ENCODE peak calls at places on chromosome 16, in ten cellular contexts. V is Peyer's patch, F is neural progenitor cell, A is endodermal cell, E is upper lobe of right lung, C is tibial artery, R is PC-3, D is IMR-90, N is right atrium auricular region, W is transverse colon. L is an unnamed sample.

GRCh38 chr16:21156767-21157467 is 1.6 kb upstream of the LDAF1 start:
- DNase-seq in D (peak; percentile 83), R (peak; percentile 77), E (no peak), W (peak; percentile 30), A (peak; percentile 82), C (no peak), N (no peak), V (no peak), F (peak; percentile 75), L (peak; percentile 73)

GRCh38 chr16:75096730-75097129 is 19.9 kb downstream of the LDHD start:
- DNase-seq in N (no peak), D (no peak), A (peak; percentile 91), V (no peak), W (peak; percentile 44), R (peak; percentile 90), E (peak; percentile 77), C (no peak), F (peak; percentile 47), L (no peak)

GRCh38 chr16:72739577-72739976 is 308.4 kb downstream of the ZFHX3 start:
- DNase-seq in C (no peak), E (no peak), D (peak; percentile 56), W (no peak), V (no peak), A (no peak), F (no peak), R (peak; percentile 38), N (no peak), L (peak; percentile 28)

GRCh38 chr16:31471875-31472558 is at the start of gene TGFB1I1:
- DNase-seq in F (peak; percentile 29), D (peak; percentile 80), E (no peak), N (peak; percentile 74), V (no peak), W (peak; percentile 68), A (peak; percentile 83), R (peak; percentile 8), C (peak; percentile 92), L (no peak)

GRCh38 chr16:53781023-53781605 is 77.2 kb downstream of the FTO start:
- DNase-seq in E (no peak), R (peak; percentile 71), A (no peak), W (no peak), V (no peak), D (peak; percentile 67), N (no peak), F (no peak), C (no peak), L (no peak)

GRCh38 chr16:24538756-24539294 is 541 bp upstream of the RBBP6 start:
- DNase-seq in A (no peak), F (no peak), E (no peak), W (no peak), N (peak; percentile 70), D (no peak), C (no peak), R (peak; percentile 63), V (no peak), L (no peak)

GRCh38 chr16:86676216-86676800 is 98.0 kb downstream of the FOXL1 start:
- DNase-seq in C (no peak), R (peak; percentile 57), V (no peak), A (no peak), E (no peak), N (no peak), D (peak; percentile 80), W (no peak), F (no peak), L (peak; percentile 88)

GRCh38 chr16:12228607-12229499 is 252.3 kb downstream of the SNX29 start:
- DNase-seq in D (peak; percentile 71), V (no peak), E (no peak), F (peak; percentile 74), N (peak; percentile 61), A (peak; percentile 91), R (peak; percentile 61), W (peak; percentile 80), C (no peak), L (peak; percentile 38)

GRCh38 chr16:4401094-4401501 is 15.3 kb downstream of the CORO7 start:
- DNase-seq in C (no peak), V (no peak), D (no peak), A (no peak), N (no peak), R (no peak), W (no peak), E (no peak), F (peak; percentile 1), L (no peak)

GRCh38 chr16:72537684-72538083 is 365.7 kb upstream of the PMFBP1 start:
- DNase-seq in W (no peak), V (no peak), D (peak; percentile 56), N (no peak), R (peak; percentile 37), F (no peak), C (no peak), A (no peak), E (no peak), L (peak; percentile 13)

GRCh38 chr16:66416136-66416535 is 11.0 kb upstream of the BEAN1 start:
- DNase-seq in W (no peak), E (no peak), D (no peak), A (no peak), V (no peak), R (peak; percentile 7), C (no peak), N (peak; percentile 1), F (no peak), L (no peak)

GRCh38 chr16:53611151-53611802 is 92.4 kb downstream of the RPGRIP1L start:
- DNase-seq in F (no peak), N (no peak), W (no peak), R (no peak), E (no peak), A (peak; percentile 71), V (no peak), D (no peak), C (no peak), L (no peak)

GRCh38 chr16:57379579-57379978 is 7.3 kb downstream of the CX3CL1 start:
- DNase-seq in W (no peak), D (no peak), R (no peak), A (no peak), N (no peak), E (no peak), V (no peak), F (no peak), C (no peak), L (no peak)

GRCh38 chr16:11624645-11625607 is 38.2 kb upstream of the LITAF start:
- DNase-seq in R (no peak), N (no peak), A (no peak), W (no peak), C (no peak), E (no peak), F (no peak), D (no peak), V (no peak), L (no peak)

GRCh38 chr16:89864421-89864820 is 9.0 kb upstream of the TCF25 start:
- DNase-seq in C (no peak), E (no peak), R (peak; percentile 59), W (no peak), V (no peak), A (no peak), D (peak; percentile 13), F (no peak), N (no peak), L (no peak)

GRCh38 chr16:77696149-77696548 is 26.2 kb upstream of the NUDT7 start:
- DNase-seq in W (no peak), V (no peak), C (no peak), R (no peak), A (no peak), F (peak; percentile 25), E (no peak), N (no peak), D (no peak), L (no peak)

GRCh38 chr16:81543571-81543970 is 99.0 kb downstream of the CMIP start:
- DNase-seq in D (peak; percentile 49), V (no peak), E (no peak), C (no peak), F (no peak), R (no peak), N (no peak), A (no peak), W (no peak), L (no peak)
- H3K4me1 ChIP-seq in D (peaks cover 28% of the 10 kb centered on the region), V (no peaks in the 10 kb centered on the region), E (peaks cover 65% of the 10 kb centered on the region), C (peaks cover 2% of the 10 kb centered on the region), F (peaks cover 17% of the 10 kb centered on the region), R (peaks cover 24% of the 10 kb centered on the region), N (no peaks in the 10 kb centered on the region), A (peaks cover 9% of the 10 kb centered on the region), W (peaks cover 53% of the 10 kb centered on the region), L (peaks cover 15% of the 10 kb centered on the region)

DNA sequence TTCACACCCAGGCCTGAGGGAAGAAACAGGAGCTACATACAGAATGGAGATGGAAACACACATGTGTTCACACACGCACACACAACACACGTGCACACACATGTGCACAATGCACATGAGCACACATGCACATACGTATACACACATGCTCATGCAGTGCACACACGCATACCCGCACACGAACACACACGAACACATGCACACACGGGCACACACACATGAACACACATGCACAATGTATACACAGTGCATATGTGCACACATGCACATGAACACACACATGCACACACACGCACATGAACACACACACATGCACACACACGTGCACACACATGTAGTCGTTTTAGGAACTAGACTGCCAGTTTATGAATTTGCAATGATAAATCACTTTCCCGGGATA is 49.3 kb upstream of the CDR2 start:
- DNase-seq in E (no peak), W (no peak), C (no peak), D (no peak), N (no peak), R (no peak), A (no peak), V (no peak), F (no peak), L (no peak)
- TF ChIP-seq CTCF in E (no peak), W (no peak), C (no peak), D (no peak), N (no peak), R (no peak), A (no peak), V (no peak), F (no peak), L (no peak)

DNA sequence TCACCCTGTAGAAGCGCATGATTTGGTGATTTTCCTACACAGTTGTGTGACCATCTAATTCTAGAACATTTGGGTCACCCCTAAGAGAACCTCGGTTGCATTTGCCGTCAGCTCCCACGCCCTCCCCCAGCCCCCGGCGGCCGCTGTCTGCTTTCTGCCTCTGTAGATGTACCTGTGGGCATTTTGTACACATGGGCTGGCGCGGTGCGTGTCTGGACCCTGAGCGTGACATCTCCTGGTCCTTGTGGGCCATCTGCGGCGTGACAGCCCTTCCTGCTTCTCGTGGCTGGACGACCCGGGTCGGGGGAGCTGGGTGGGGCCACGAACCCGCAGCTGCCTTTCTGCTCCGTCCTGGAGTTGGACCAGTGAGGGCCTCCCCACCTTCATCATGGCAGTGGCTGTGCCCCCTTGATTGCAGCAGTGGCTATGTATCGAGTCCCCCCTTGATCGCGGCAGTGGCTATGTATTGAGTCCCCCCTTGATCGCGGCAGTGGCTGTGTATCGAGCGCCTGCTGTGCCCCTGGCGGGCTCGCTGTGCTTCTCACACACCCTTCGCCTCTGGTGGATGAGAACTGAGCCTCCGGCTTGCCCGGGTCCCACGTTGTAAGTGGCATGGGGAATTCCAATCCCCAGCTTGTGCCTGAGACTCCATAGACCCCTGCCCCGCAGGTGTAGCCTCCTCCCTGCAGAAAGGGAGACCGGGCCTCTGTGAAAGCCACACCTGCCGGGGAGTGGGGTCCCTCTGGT is 24.1 kb downstream of the GSE1 start:
- DNase-seq in F (no peak), R (no peak), E (no peak), W (no peak), V (no peak), A (no peak), C (no peak), D (no peak), N (no peak), L (no peak)
- H3K4me1 ChIP-seq in F (peaks cover 3% of the 10 kb centered on the region), R (no peaks in the 10 kb centered on the region), E (peaks cover 13% of the 10 kb centered on the region), W (peaks cover 24% of the 10 kb centered on the region), V (no peaks in the 10 kb centered on the region), A (no peaks in the 10 kb centered on the region), C (no peaks in the 10 kb centered on the region), D (peaks cover 2% of the 10 kb centered on the region), N (no peaks in the 10 kb centered on the region), L (no peaks in the 10 kb centered on the region)

GRCh38 chr16:69930117-69930776 is 20.9 kb upstream of the CLEC18A start:
- DNase-seq in D (peak; percentile 60), R (peak; percentile 68), F (peak; percentile 87), N (peak; percentile 60), W (peak; percentile 43), E (no peak), V (peak; percentile 40), C (peak; percentile 84), A (peak; percentile 88), L (no peak)
- TF ChIP-seq CTCF in D (peak; percentile 74), R (peak; percentile 66), F (peak; percentile 87), N (peak; percentile 72), W (peak; percentile 75), E (peak; percentile 74), V (peak; percentile 71), C (peak; percentile 77), A (peak; percentile 87), L (peak; percentile 79)

L was measured in foreskin keratinocyte.